ENCODE peak calls at places on chromosomes 13 and 19, in ten cellular contexts. Y, J, Z, O, Q, I, T, M, L and R are unnamed samples.

GRCh38 chr19:13762635-13763235 is 1.6 kb upstream of the MRI1 start:
- DNase-seq in Y (no peak), J (no peak), Z (no peak), O (no peak), Q (no peak), I (no peak), T (no peak), M (no peak), L (no peak), R (no peak)

GRCh38 chr13:89748716-89749115 is 1598.8 kb upstream of the MIR17HG start:
- DNase-seq in Y (no peak), J (no peak), Z (peak), O (no peak), Q (peak), I (no peak), T (no peak), M (no peak), L (no peak), R (no peak)

GRCh38 chr19:30073152-30074000 is 131.3 kb downstream of the URI1 start:
- DNase-seq in Y (no peak), J (no peak), Z (no peak), O (no peak), Q (no peak), I (no peak), T (no peak), M (no peak), L (no peak), R (no peak)

GRCh38 chr19:49847731-49848696 is 2.9 kb upstream of the PTOV1 start:
- DNase-seq in Y (no peak), J (peak), Z (peak), O (no peak), Q (no peak), I (peak), T (no peak), M (no peak), L (peak), R (no peak)

GRCh38 chr19:55173717-55174409 is 6.2 kb downstream of the SYT5 start:
- DNase-seq in Y (no peak), J (no peak), Z (peak), O (peak), Q (peak), I (peak), T (no peak), M (peak), L (no peak), R (peak)

GRCh38 chr19:7744199-7744786 is 3.0 kb downstream of the CD209 start:
- DNase-seq in Y (no peak), J (no peak), Z (no peak), O (no peak), Q (no peak), I (no peak), T (no peak), M (no peak), L (no peak), R (no peak)

GRCh38 chr19:1773173-1773572 is 19.9 kb downstream of the ONECUT3 start:
- DNase-seq in Y (no peak), J (no peak), Z (peak), O (no peak), Q (no peak), I (no peak), T (no peak), M (no peak), L (peak), R (no peak)

GRCh38 chr19:12202250-12202649 is 39.4 kb downstream of the ZNF136 start:
- DNase-seq in Y (peak), J (no peak), Z (no peak), O (peak), Q (peak), I (no peak), T (no peak), M (no peak), L (no peak), R (no peak)

GRCh38 chr19:1837625-1838105 is 10.6 kb downstream of the REXO1 start:
- DNase-seq in Y (peak), J (no peak), Z (peak), O (peak), Q (peak), I (peak), T (no peak), M (no peak), L (no peak), R (no peak)

GRCh38 chr13:95256086-95256485 is 45.2 kb downstream of the ABCC4 start:
- DNase-seq in Y (no peak), J (peak), Z (peak), O (no peak), Q (no peak), I (peak), T (no peak), M (no peak), L (peak), R (no peak)

GRCh38 chr13:40613192-40613818 is 53.1 kb downstream of the FOXO1 start:
- DNase-seq in Y (peak), J (no peak), Z (peak), O (no peak), Q (peak), I (no peak), T (no peak), M (peak), L (no peak), R (peak)

GRCh38 chr19:17873661-17874422 is 2.1 kb downstream of the SLC5A5 start:
- DNase-seq in Y (peak), J (no peak), Z (peak), O (no peak), Q (peak), I (peak), T (no peak), M (no peak), L (no peak), R (no peak)

GRCh38 chr19:16062789-16063188 is 13.5 kb upstream of the TPM4 start:
- DNase-seq in Y (no peak), J (no peak), Z (peak), O (peak), Q (peak), I (peak), T (peak), M (no peak), L (no peak), R (no peak)

GRCh38 chr19:53980553-53981407 is 10.7 kb upstream of the CACNG6 start:
- DNase-seq in Y (no peak), J (no peak), Z (peak), O (no peak), Q (peak), I (no peak), T (no peak), M (no peak), L (no peak), R (no peak)